ENCODE peak calls at places on chromosomes 7 and 10, in four cellular contexts. One of them, this sample, is unnamed.

GRCh38 chr7:140923358-140924006 is 1.2 kb downstream of the BRAF start:
- DNase-seq in K562: peak
- DNase-seq in GM12878: no peak
- DNase-seq in H1: no peak
- DNase-seq in this sample: peak

GRCh38 chr10:5659702-5660528 is 6.5 kb downstream of the ASB13 start:
- DNase-seq in H1: no peak
- DNase-seq in GM12878: no peak
- DNase-seq in K562: no peak
- DNase-seq in this sample: no peak

GRCh38 chr7:148286150-148286549 is 304.4 kb upstream of the C7orf33 start:
- DNase-seq in GM12878: no peak
- DNase-seq in K562: peak
- DNase-seq in H1: no peak
- DNase-seq in this sample: peak

GRCh38 chr10:93199221-93199681 is 125.6 kb downstream of the CYP26A1 start:
- DNase-seq in H1: no peak
- DNase-seq in GM12878: no peak
- DNase-seq in K562: no peak
- DNase-seq in this sample: no peak

GRCh38 chr7:56105508-56105907 is 768 bp downstream of the CHCHD2 start:
- DNase-seq in GM12878: no peak
- DNase-seq in K562: no peak
- DNase-seq in H1: no peak
- DNase-seq in this sample: no peak

GRCh38 chr7:118657391-118658005 is 433.0 kb downstream of the ANKRD7 start:
- DNase-seq in K562: no peak
- DNase-seq in GM12878: peak
- DNase-seq in H1: no peak
- DNase-seq in this sample: no peak

GRCh38 chr10:29240991-29241660 is 47.7 kb upstream of the LYZL1 start:
- DNase-seq in GM12878: no peak
- DNase-seq in H1: no peak
- DNase-seq in K562: no peak
- DNase-seq in this sample: peak

GRCh38 chr10:28811639-28812349 is 134.5 kb downstream of the BAMBI start:
- DNase-seq in GM12878: no peak
- DNase-seq in K562: no peak
- DNase-seq in H1: no peak
- DNase-seq in this sample: no peak

GRCh38 chr7:157006205-157006747 is 4.2 kb downstream of the MNX1 start:
- DNase-seq in K562: no peak
- DNase-seq in H1: no peak
- DNase-seq in GM12878: no peak
- DNase-seq in this sample: peak

GRCh38 chr10:50540069-50540825 is 83.5 kb downstream of the SGMS1 start:
- DNase-seq in H1: no peak
- DNase-seq in K562: no peak
- DNase-seq in GM12878: no peak
- DNase-seq in this sample: no peak

GRCh38 chr10:36425140-36425797 is 700.1 kb upstream of the ANKRD30A start:
- DNase-seq in GM12878: no peak
- DNase-seq in H1: no peak
- DNase-seq in K562: no peak
- DNase-seq in this sample: no peak

GRCh38 chr10:61486251-61486650 is 33.1 kb upstream of the TMEM26 start:
- DNase-seq in GM12878: no peak
- DNase-seq in K562: no peak
- DNase-seq in H1: no peak
- DNase-seq in this sample: no peak

GRCh38 chr10:69446650-69447151 is 4.6 kb upstream of the TSPAN15 start:
- DNase-seq in GM12878: no peak
- DNase-seq in K562: peak
- DNase-seq in H1: no peak
- DNase-seq in this sample: no peak

GRCh38 chr10:132039371-132039770 is 26.4 kb upstream of the JAKMIP3 start:
- DNase-seq in H1: no peak
- DNase-seq in K562: no peak
- DNase-seq in GM12878: no peak
- DNase-seq in this sample: no peak

GRCh38 chr10:90023950-90024349 is 322.6 kb downstream of the KIF20B start:
- DNase-seq in GM12878: no peak
- DNase-seq in H1: no peak
- DNase-seq in K562: no peak
- DNase-seq in this sample: no peak

GRCh38 chr7:157488326-157488725 is 151.5 kb downstream of the DNAJB6 start:
- DNase-seq in GM12878: no peak
- DNase-seq in K562: no peak
- DNase-seq in H1: no peak
- DNase-seq in this sample: no peak

GRCh38 chr7:39709768-39710291 is 86.5 kb downstream of the RALA start:
- DNase-seq in H1: no peak
- DNase-seq in K562: no peak
- DNase-seq in GM12878: peak
- DNase-seq in this sample: no peak

GRCh38 chr7:135993950-135994349 is 16.8 kb upstream of the MTPN start:
- DNase-seq in GM12878: no peak
- DNase-seq in K562: no peak
- DNase-seq in H1: no peak
- DNase-seq in this sample: no peak

GRCh38 chr10:93465806-93466675 is 16.1 kb downstream of the MYOF start:
- DNase-seq in GM12878: no peak
- DNase-seq in H1: no peak
- DNase-seq in K562: no peak
- DNase-seq in this sample: peak

GRCh38 chr10:130493446-130494198 is 357.4 kb downstream of the GLRX3 start:
- DNase-seq in K562: no peak
- DNase-seq in H1: no peak
- DNase-seq in GM12878: no peak
- DNase-seq in this sample: peak

GRCh38 chr10:110022716-110023504 is 15.1 kb downstream of the ADD3 start:
- DNase-seq in K562: no peak
- DNase-seq in H1: no peak
- DNase-seq in GM12878: no peak
- DNase-seq in this sample: no peak

GRCh38 chr7:25913574-25914224 is 238.3 kb upstream of the NFE2L3 start:
- DNase-seq in K562: no peak
- DNase-seq in GM12878: no peak
- DNase-seq in H1: no peak
- DNase-seq in this sample: no peak

GRCh38 chr7:40619647-40620046 is 484.8 kb downstream of the SUGCT start:
- DNase-seq in H1: no peak
- DNase-seq in K562: no peak
- DNase-seq in GM12878: no peak
- DNase-seq in this sample: no peak

GRCh38 chr10:50557130-50557682 is 66.5 kb downstream of the SGMS1 start:
- DNase-seq in K562: no peak
- DNase-seq in GM12878: no peak
- DNase-seq in H1: no peak
- DNase-seq in this sample: no peak

GRCh38 chr7:158730383-158731055 is 25.9 kb upstream of the NCAPG2 start:
- DNase-seq in GM12878: no peak
- DNase-seq in K562: no peak
- DNase-seq in H1: no peak
- DNase-seq in this sample: no peak

GRCh38 chr10:5959581-5960069 is 17.7 kb downstream of the IL15RA start:
- DNase-seq in H1: no peak
- DNase-seq in GM12878: no peak
- DNase-seq in K562: no peak
- DNase-seq in this sample: no peak

GRCh38 chr7:144824360-144824759 is 11.5 kb downstream of the TPK1 start:
- DNase-seq in H1: no peak
- DNase-seq in K562: no peak
- DNase-seq in GM12878: no peak
- DNase-seq in this sample: no peak

GRCh38 chr10:5876181-5876768 is 13.4 kb downstream of the ANKRD16 start:
- DNase-seq in H1: no peak
- DNase-seq in K562: no peak
- DNase-seq in GM12878: no peak
- DNase-seq in this sample: peak

GRCh38 chr7:25989140-25989705 is 162.8 kb upstream of the NFE2L3 start:
- DNase-seq in GM12878: no peak
- DNase-seq in K562: no peak
- DNase-seq in H1: no peak
- DNase-seq in this sample: no peak

GRCh38 chr10:47253651-47254375 is 46.2 kb upstream of the GDF10 start:
- DNase-seq in H1: no peak
- DNase-seq in GM12878: no peak
- DNase-seq in K562: no peak
- DNase-seq in this sample: no peak

DNA sequence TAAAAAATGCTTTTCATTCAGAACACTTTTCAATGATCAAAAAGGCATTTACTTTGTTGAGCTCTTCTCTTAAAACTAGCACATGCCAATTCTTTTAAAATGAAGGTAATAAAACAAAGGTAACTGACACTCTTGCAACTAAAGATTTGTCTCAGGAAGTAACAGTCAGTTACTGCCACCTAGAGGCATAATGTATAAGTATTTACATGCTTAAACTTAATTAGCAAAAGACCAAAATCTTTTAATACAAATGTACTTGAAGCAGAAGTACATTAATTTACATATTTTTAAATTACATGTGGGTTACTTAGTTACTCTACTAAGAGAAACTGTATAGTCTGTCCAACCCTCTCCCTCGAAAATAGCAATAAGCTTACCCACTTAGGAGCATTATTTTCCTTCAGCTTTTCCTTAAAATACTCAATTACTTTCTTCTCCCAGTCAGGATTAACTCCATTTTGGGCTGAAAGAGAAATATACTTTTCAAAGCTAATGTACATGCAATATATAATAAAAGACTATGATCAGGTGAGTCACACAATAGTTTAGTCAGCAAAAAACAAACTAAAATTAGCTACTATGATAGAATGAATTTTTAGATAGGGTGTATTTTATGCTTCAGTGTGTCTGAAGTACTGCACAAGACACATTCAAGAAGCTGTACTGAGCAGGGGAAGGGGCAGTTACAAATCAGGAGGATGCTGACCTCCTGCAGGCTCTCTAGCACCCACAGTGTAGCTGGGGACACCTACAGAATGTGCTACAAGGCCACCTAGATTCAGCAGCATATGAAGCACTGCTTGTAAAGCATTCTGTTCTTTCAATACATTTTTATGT is 13.0 kb downstream of the MCMBP start:
- DNase-seq in K562: no peak
- DNase-seq in GM12878: no peak
- DNase-seq in H1: no peak
- DNase-seq in this sample: peak
- TF ChIP-seq NRF1 in K562: no peak
- TF ChIP-seq NRF1 in GM12878: no peak
- TF ChIP-seq NRF1 in H1: no peak
- TF ChIP-seq NRF1 in this sample: no peak

DNA sequence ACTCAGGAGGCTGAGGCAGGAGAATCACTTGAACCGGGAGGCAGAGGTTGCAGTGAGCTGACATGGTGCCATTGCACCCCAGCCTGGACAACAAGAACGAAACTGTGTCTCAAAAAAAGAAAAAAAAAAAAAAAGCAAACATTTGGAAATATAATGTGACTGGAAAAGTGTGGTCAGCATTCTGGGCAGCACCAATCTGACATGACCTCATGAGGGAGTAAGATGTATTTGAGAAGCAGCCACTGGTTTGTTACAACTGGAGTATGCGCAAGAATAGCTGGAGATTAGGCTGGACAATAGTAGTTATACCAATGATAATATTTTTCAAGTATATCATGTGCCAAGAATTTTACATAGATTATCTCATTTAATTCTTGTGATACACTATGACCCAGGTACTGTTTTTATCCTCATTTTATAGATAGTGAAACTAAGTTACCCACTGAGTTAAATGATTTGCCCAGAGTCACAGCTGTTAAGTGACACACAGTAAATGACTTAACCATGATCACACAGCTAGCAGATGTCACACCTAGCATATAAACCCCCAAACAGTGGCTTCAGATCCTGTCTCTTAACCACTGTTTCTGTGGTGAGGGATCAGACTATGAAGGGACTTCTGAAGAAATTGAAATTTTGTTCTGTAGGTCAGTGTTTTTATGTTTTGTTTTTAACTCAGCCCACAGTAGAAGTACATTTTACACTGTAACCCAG is 11.1 kb downstream of the MCU start:
- DNase-seq in GM12878: no peak
- DNase-seq in K562: no peak
- DNase-seq in H1: no peak
- DNase-seq in this sample: no peak
- TF ChIP-seq NRF1 in GM12878: no peak
- TF ChIP-seq NRF1 in K562: no peak
- TF ChIP-seq NRF1 in H1: no peak
- TF ChIP-seq NRF1 in this sample: no peak

GRCh38 chr7:69871886-69872592 is 273.8 kb downstream of the AUTS2 start:
- DNase-seq in K562: peak
- DNase-seq in H1: no peak
- DNase-seq in GM12878: no peak
- DNase-seq in this sample: peak
- TF ChIP-seq NRF1 in K562: no peak
- TF ChIP-seq NRF1 in H1: no peak
- TF ChIP-seq NRF1 in GM12878: no peak
- TF ChIP-seq NRF1 in this sample: no peak

GRCh38 chr10:123704812-123705211 is 38.7 kb downstream of the GPR26 start:
- DNase-seq in GM12878: no peak
- DNase-seq in K562: no peak
- DNase-seq in H1: no peak
- DNase-seq in this sample: no peak
- TF ChIP-seq NRF1 in GM12878: no peak
- TF ChIP-seq NRF1 in K562: no peak
- TF ChIP-seq NRF1 in H1: no peak
- TF ChIP-seq NRF1 in this sample: no peak

DNA sequence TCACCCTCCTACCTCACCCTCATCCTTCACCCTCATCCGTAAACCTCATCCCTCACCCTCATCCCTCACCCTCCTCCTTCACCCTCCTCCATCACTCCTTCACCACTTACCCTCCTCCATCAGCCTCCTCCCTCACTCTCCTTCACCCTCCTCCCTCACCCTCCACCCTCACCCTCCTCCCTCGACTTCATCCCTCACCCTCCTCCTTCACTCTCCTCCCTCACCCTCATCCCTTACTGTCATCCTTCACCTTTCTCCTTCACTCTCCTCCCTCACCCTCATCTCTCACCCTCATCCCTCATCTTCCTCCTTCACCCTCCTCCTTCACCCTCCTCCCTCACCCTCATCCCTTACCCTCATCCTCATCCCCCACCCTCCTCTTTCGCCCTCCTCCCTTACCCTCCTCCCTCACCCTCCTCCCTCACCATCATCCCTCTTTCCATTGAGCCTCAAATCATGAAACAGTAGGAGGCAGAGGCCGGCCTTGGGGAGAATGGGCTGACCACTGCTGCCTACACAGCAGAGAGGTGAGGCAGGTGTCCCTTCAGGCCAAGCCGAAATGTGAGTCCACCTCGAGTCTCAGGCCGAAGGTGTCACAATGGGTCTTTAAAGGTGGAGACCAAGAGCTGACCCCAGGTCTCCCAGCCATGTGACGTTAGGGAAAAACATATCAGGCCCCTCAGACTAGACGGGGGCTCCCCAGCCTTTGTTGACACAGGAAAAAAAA is 53.0 kb downstream of the PDGFA start:
- DNase-seq in H1: no peak
- DNase-seq in K562: no peak
- DNase-seq in GM12878: no peak
- DNase-seq in this sample: no peak
- TF ChIP-seq NRF1 in H1: no peak
- TF ChIP-seq NRF1 in K562: no peak
- TF ChIP-seq NRF1 in GM12878: no peak
- TF ChIP-seq NRF1 in this sample: no peak

This sample was measured in SK-N-SH.